ENCODE peak calls at places on chromosomes 12 and 14, in five cellular contexts. One of them, this sample, is unnamed.

GRCh38 chr14:48384786-48385185 is 709.4 kb upstream of the MDGA2 start:
- DNase-seq in HepG2: no peak
- DNase-seq in adrenal gland: no peak
- DNase-seq in lower leg skin: no peak
- DNase-seq in suprapubic skin: no peak
- DNase-seq in this sample: no peak

GRCh38 chr12:51262758-51263177 is 7.4 kb downstream of the SMAGP start:
- DNase-seq in HepG2: no peak
- DNase-seq in adrenal gland: peak
- DNase-seq in lower leg skin: no peak
- DNase-seq in suprapubic skin: no peak
- DNase-seq in this sample: peak

GRCh38 chr12:104243551-104243950 is 28.0 kb downstream of the TXNRD1 start:
- DNase-seq in HepG2: no peak
- DNase-seq in adrenal gland: no peak
- DNase-seq in lower leg skin: no peak
- DNase-seq in suprapubic skin: no peak
- DNase-seq in this sample: no peak

GRCh38 chr14:49934638-49935037 is 41.8 kb downstream of the ARF6 start:
- DNase-seq in HepG2: no peak
- DNase-seq in adrenal gland: no peak
- DNase-seq in lower leg skin: no peak
- DNase-seq in suprapubic skin: no peak
- DNase-seq in this sample: no peak

GRCh38 chr12:113007166-113007565 is 28.8 kb downstream of the OAS2 start:
- DNase-seq in HepG2: peak
- DNase-seq in adrenal gland: peak
- DNase-seq in lower leg skin: no peak
- DNase-seq in suprapubic skin: peak
- DNase-seq in this sample: no peak

GRCh38 chr12:96265400-96265799 is 71.2 kb downstream of the ELK3 start:
- DNase-seq in HepG2: no peak
- DNase-seq in adrenal gland: no peak
- DNase-seq in lower leg skin: no peak
- DNase-seq in suprapubic skin: no peak
- DNase-seq in this sample: no peak

GRCh38 chr12:107536613-107537012 is 149.0 kb upstream of the PWP1 start:
- DNase-seq in HepG2: no peak
- DNase-seq in adrenal gland: no peak
- DNase-seq in lower leg skin: no peak
- DNase-seq in suprapubic skin: no peak
- DNase-seq in this sample: no peak

GRCh38 chr12:20132818-20133217 is 235.5 kb upstream of the PDE3A start:
- DNase-seq in HepG2: no peak
- DNase-seq in adrenal gland: no peak
- DNase-seq in lower leg skin: no peak
- DNase-seq in suprapubic skin: no peak
- DNase-seq in this sample: no peak

GRCh38 chr12:75170786-75171185 is 38.9 kb downstream of the KCNC2 start:
- DNase-seq in HepG2: no peak
- DNase-seq in adrenal gland: no peak
- DNase-seq in lower leg skin: no peak
- DNase-seq in suprapubic skin: no peak
- DNase-seq in this sample: no peak

GRCh38 chr14:96752156-96752555 is 45.0 kb upstream of the VRK1 start:
- DNase-seq in HepG2: no peak
- DNase-seq in adrenal gland: no peak
- DNase-seq in lower leg skin: no peak
- DNase-seq in suprapubic skin: no peak
- DNase-seq in this sample: no peak

GRCh38 chr12:84862190-84862589 is 50.4 kb downstream of the SLC6A15 start:
- DNase-seq in HepG2: no peak
- DNase-seq in adrenal gland: no peak
- DNase-seq in lower leg skin: no peak
- DNase-seq in suprapubic skin: no peak
- DNase-seq in this sample: no peak

GRCh38 chr12:88931598-88931997 is 351.3 kb upstream of the KITLG start:
- DNase-seq in HepG2: peak
- DNase-seq in adrenal gland: no peak
- DNase-seq in lower leg skin: no peak
- DNase-seq in suprapubic skin: no peak
- DNase-seq in this sample: no peak

GRCh38 chr12:53985358-53985899 is 483 bp downstream of the HOXC10 start:
- DNase-seq in HepG2: no peak
- DNase-seq in adrenal gland: no peak
- DNase-seq in lower leg skin: no peak
- DNase-seq in suprapubic skin: no peak
- DNase-seq in this sample: no peak

GRCh38 chr14:69044965-69045555 is 66.0 kb upstream of the ACTN1 start:
- DNase-seq in HepG2: no peak
- DNase-seq in adrenal gland: no peak
- DNase-seq in lower leg skin: no peak
- DNase-seq in suprapubic skin: no peak
- DNase-seq in this sample: no peak

GRCh38 chr14:64440494-64440893 is 24.8 kb upstream of the AKAP5 start:
- DNase-seq in HepG2: no peak
- DNase-seq in adrenal gland: no peak
- DNase-seq in lower leg skin: no peak
- DNase-seq in suprapubic skin: no peak
- DNase-seq in this sample: no peak

GRCh38 chr12:55718020-55718419 is 2.2 kb upstream of the RDH5 start:
- DNase-seq in HepG2: no peak
- DNase-seq in adrenal gland: no peak
- DNase-seq in lower leg skin: no peak
- DNase-seq in suprapubic skin: no peak
- DNase-seq in this sample: no peak

GRCh38 chr12:19726592-19726991 is 287.3 kb downstream of the AEBP2 start:
- DNase-seq in HepG2: no peak
- DNase-seq in adrenal gland: no peak
- DNase-seq in lower leg skin: no peak
- DNase-seq in suprapubic skin: peak
- DNase-seq in this sample: no peak

GRCh38 chr14:89011727-89012271 is 187.3 kb downstream of the TTC8 start:
- DNase-seq in HepG2: no peak
- DNase-seq in adrenal gland: no peak
- DNase-seq in lower leg skin: no peak
- DNase-seq in suprapubic skin: no peak
- DNase-seq in this sample: no peak

GRCh38 chr12:123726244-123726643 is 14.1 kb downstream of the ATP6V0A2 start:
- DNase-seq in HepG2: no peak
- DNase-seq in adrenal gland: no peak
- DNase-seq in lower leg skin: no peak
- DNase-seq in suprapubic skin: no peak
- DNase-seq in this sample: no peak

GRCh38 chr12:45729233-45730115 is at the start of gene ARID2:
- DNase-seq in HepG2: peak
- DNase-seq in adrenal gland: peak
- DNase-seq in lower leg skin: peak
- DNase-seq in suprapubic skin: peak
- DNase-seq in this sample: peak

GRCh38 chr14:102907980-102908730 is 14.3 kb upstream of the AMN start:
- DNase-seq in HepG2: no peak
- DNase-seq in adrenal gland: no peak
- DNase-seq in lower leg skin: no peak
- DNase-seq in suprapubic skin: peak
- DNase-seq in this sample: no peak

GRCh38 chr14:24171422-24172260 is at the start of gene REC8:
- DNase-seq in HepG2: no peak
- DNase-seq in adrenal gland: peak
- DNase-seq in lower leg skin: no peak
- DNase-seq in suprapubic skin: no peak
- DNase-seq in this sample: peak

GRCh38 chr12:119113587-119113986 is 65.1 kb upstream of the HSPB8 start:
- DNase-seq in HepG2: no peak
- DNase-seq in adrenal gland: no peak
- DNase-seq in lower leg skin: no peak
- DNase-seq in suprapubic skin: no peak
- DNase-seq in this sample: no peak

GRCh38 chr14:73759183-73759713 is 45.1 kb upstream of the PNMA1 start:
- DNase-seq in HepG2: no peak
- DNase-seq in adrenal gland: peak
- DNase-seq in lower leg skin: no peak
- DNase-seq in suprapubic skin: peak
- DNase-seq in this sample: peak

GRCh38 chr12:24777359-24777758 is 171.5 kb downstream of the BCAT1 start:
- DNase-seq in HepG2: no peak
- DNase-seq in adrenal gland: no peak
- DNase-seq in lower leg skin: no peak
- DNase-seq in suprapubic skin: no peak
- DNase-seq in this sample: no peak

GRCh38 chr12:24776856-24777255 is 172.0 kb downstream of the BCAT1 start:
- DNase-seq in HepG2: no peak
- DNase-seq in adrenal gland: no peak
- DNase-seq in lower leg skin: no peak
- DNase-seq in suprapubic skin: no peak
- DNase-seq in this sample: no peak

GRCh38 chr12:24778486-24779304 is 170.2 kb downstream of the BCAT1 start:
- DNase-seq in HepG2: peak
- DNase-seq in adrenal gland: no peak
- DNase-seq in lower leg skin: no peak
- DNase-seq in suprapubic skin: no peak
- DNase-seq in this sample: no peak

DNA sequence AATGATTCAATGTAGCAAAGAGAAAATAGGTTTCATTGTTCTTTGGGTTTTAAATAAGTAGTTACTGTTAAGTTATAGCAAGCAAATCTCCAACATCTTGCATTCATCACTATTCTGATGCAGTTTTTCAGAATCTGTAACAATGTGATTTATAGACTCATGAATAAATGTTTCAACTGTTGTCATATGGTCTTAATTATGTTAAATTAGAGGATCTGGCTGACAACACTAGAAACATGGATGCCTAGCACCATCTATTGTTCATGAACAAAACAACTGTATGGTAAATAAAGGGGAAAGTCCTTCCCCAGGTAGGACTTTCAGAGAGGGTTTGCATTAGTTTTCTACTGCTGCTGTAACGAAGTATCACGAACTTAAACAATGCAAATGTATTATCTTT is 167.9 kb downstream of the BCAT1 start:
- DNase-seq in HepG2: no peak
- DNase-seq in adrenal gland: no peak
- DNase-seq in lower leg skin: no peak
- DNase-seq in suprapubic skin: no peak
- DNase-seq in this sample: no peak
- TF ChIP-seq CTCF in HepG2: peak
- TF ChIP-seq CTCF in adrenal gland: no peak
- TF ChIP-seq CTCF in lower leg skin: no peak
- TF ChIP-seq CTCF in suprapubic skin: no peak
- TF ChIP-seq CTCF in this sample: no peak

DNA sequence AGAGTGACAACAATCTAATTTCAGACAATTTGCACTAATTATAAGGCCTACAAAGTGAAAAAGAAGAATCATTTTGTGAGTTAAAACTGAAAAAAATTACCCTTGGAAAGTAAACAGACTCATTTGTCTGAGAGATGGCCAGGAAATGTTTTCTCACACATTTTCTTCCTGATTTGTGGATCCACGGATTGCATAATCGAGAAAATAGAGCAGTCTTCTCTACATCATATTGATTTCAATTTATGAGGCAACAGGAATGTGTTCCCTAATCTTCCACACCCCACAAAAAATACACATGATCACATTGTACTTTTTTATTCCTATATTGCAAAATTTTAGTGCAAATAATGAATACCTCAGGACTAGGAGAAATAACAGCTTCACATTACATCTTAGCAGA is 160.8 kb downstream of the CCER1 start:
- DNase-seq in HepG2: no peak
- DNase-seq in adrenal gland: no peak
- DNase-seq in lower leg skin: no peak
- DNase-seq in suprapubic skin: no peak
- DNase-seq in this sample: no peak
- TF ChIP-seq CTCF in HepG2: no peak
- TF ChIP-seq CTCF in adrenal gland: no peak
- TF ChIP-seq CTCF in lower leg skin: no peak
- TF ChIP-seq CTCF in suprapubic skin: no peak
- TF ChIP-seq CTCF in this sample: no peak

GRCh38 chr12:59444932-59445331 is 150.9 kb upstream of the SLC16A7 start:
- DNase-seq in HepG2: no peak
- DNase-seq in adrenal gland: peak
- DNase-seq in lower leg skin: no peak
- DNase-seq in suprapubic skin: no peak
- DNase-seq in this sample: no peak
- TF ChIP-seq CTCF in HepG2: no peak
- TF ChIP-seq CTCF in adrenal gland: no peak
- TF ChIP-seq CTCF in lower leg skin: no peak
- TF ChIP-seq CTCF in suprapubic skin: no peak
- TF ChIP-seq CTCF in this sample: no peak

DNA sequence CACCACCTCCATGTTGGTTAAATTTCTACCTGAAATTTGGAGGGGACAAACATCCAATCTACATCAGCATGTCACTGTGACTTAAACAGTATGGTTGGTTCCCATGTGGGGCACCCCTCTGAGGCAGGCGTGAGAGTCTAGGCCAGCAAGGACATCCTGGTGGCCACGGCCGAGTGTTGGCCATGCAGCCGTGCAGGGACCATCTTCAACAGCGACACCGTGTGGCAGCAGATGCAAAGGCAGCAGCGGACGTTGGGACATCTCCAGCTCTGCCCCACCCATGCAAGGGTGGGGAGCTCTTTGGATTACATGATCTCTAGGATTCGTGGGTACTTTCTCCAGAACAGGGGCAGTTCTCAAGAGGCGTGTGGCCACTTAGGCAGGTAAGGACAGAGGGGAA is 49.8 kb downstream of the NOC4L start:
- DNase-seq in HepG2: no peak
- DNase-seq in adrenal gland: no peak
- DNase-seq in lower leg skin: no peak
- DNase-seq in suprapubic skin: no peak
- DNase-seq in this sample: no peak
- TF ChIP-seq CTCF in HepG2: peak
- TF ChIP-seq CTCF in adrenal gland: no peak
- TF ChIP-seq CTCF in lower leg skin: no peak
- TF ChIP-seq CTCF in suprapubic skin: peak
- TF ChIP-seq CTCF in this sample: no peak

This sample was measured in stomach.